ENCODE peak calls at places on chromosomes 12 and 14, in four cellular contexts. W, P, Y and D are unnamed samples.

GRCh38 chr14:62844546-62844945 is 200.7 kb downstream of the KCNH5 start:
- DNase-seq in W (no peak), P (no peak), Y (no peak), D (no peak)

GRCh38 chr14:29820785-29821184 is 106.9 kb downstream of the PRKD1 start:
- DNase-seq in W (no peak), P (no peak), Y (no peak), D (no peak)

GRCh38 chr14:52878946-52879345 is 71.9 kb downstream of the FERMT2 start:
- DNase-seq in W (no peak), P (no peak), Y (no peak), D (no peak)

GRCh38 chr12:62866451-62867082 is 68.4 kb downstream of the PPM1H start:
- DNase-seq in W (no peak), P (peak; percentile 32), Y (no peak), D (no peak)

GRCh38 chr12:2384533-2385328 is 331.9 kb downstream of the CACNA1C start:
- DNase-seq in W (no peak), P (peak; percentile 77), Y (no peak), D (no peak)

GRCh38 chr12:98127336-98127679 is 388.1 kb upstream of the TMPO start:
- DNase-seq in W (no peak), P (no peak), Y (no peak), D (no peak)

GRCh38 chr12:4881665-4882064 is 28.0 kb upstream of the KCNA1 start:
- DNase-seq in W (no peak), P (no peak), Y (no peak), D (no peak)

GRCh38 chr12:18752947-18753346 is 15.0 kb downstream of the CAPZA3 start:
- DNase-seq in W (no peak), P (no peak), Y (no peak), D (no peak)

GRCh38 chr14:33848706-33849454 is 102.0 kb downstream of the EGLN3 start:
- DNase-seq in W (peak; percentile 60), P (peak; percentile 88), Y (no peak), D (peak; percentile 47)

GRCh38 chr14:54786191-54786755 is 116.4 kb downstream of the GCH1 start:
- DNase-seq in W (no peak), P (no peak), Y (no peak), D (no peak)

GRCh38 chr14:87888136-87888999 is 104.6 kb downstream of the GALC start:
- DNase-seq in W (no peak), P (peak; percentile 12), Y (no peak), D (no peak)

GRCh38 chr12:28294300-28294699 is 104.0 kb downstream of the CCDC91 start:
- DNase-seq in W (no peak), P (no peak), Y (no peak), D (no peak)

GRCh38 chr12:64039285-64039871 is 182.7 kb downstream of the KICS2 start:
- DNase-seq in W (no peak), P (no peak), Y (no peak), D (no peak)

GRCh38 chr12:27463826-27464554 is 17.5 kb downstream of the SMCO2 start:
- DNase-seq in W (no peak), P (no peak), Y (no peak), D (no peak)

GRCh38 chr12:2011641-2012607 is 7.7 kb upstream of the DCP1B start:
- DNase-seq in W (no peak), P (no peak), Y (no peak), D (no peak)

GRCh38 chr12:52643233-52644077 is 8.6 kb downstream of the KRT2 start:
- DNase-seq in W (no peak), P (no peak), Y (no peak), D (no peak)

GRCh38 chr12:57603758-57604453 is 718 bp upstream of the DTX3 start:
- DNase-seq in W (no peak), P (peak; percentile 50), Y (no peak), D (no peak)

GRCh38 chr12:96177013-96177412 is 17.2 kb upstream of the ELK3 start:
- DNase-seq in W (no peak), P (no peak), Y (peak; percentile 19), D (no peak)

GRCh38 chr14:96039633-96040311 is 610 bp downstream of the C14orf132 start:
- DNase-seq in W (peak; percentile 58), P (peak; percentile 38), Y (peak; percentile 5), D (peak; percentile 54)

GRCh38 chr14:26370118-26370517 is 227.7 kb downstream of the NOVA1 start:
- DNase-seq in W (no peak), P (peak; percentile 58), Y (no peak), D (no peak)

GRCh38 chr12:121301876-121302275 is 5.4 kb upstream of the CAMKK2 start:
- DNase-seq in W (no peak), P (no peak), Y (no peak), D (no peak)

GRCh38 chr12:53844989-53845836 is 93.4 kb upstream of the HOXC13 start:
- DNase-seq in W (no peak), P (no peak), Y (no peak), D (no peak)

GRCh38 chr12:52524241-52524897 is 4.2 kb upstream of the KRT5 start:
- DNase-seq in W (no peak), P (no peak), Y (no peak), D (no peak)

GRCh38 chr12:116490481-116490880 is 68.7 kb upstream of the MAP1LC3B2 start:
- DNase-seq in W (no peak), P (no peak), Y (no peak), D (no peak)

GRCh38 chr14:72708708-72709475 is 185.0 kb downstream of the DPF3 start:
- DNase-seq in W (no peak), P (peak; percentile 45), Y (no peak), D (peak; percentile 69)

GRCh38 chr12:6828671-6829531 is 694 bp downstream of the P3H3 start:
- DNase-seq in W (no peak), P (peak; percentile 80), Y (peak; percentile 33), D (no peak)

GRCh38 chr14:99026471-99026870 is 245.5 kb downstream of the BCL11B start:
- DNase-seq in W (no peak), P (no peak), Y (no peak), D (no peak)

GRCh38 chr14:99029150-99029915 is 242.7 kb downstream of the BCL11B start:
- DNase-seq in W (no peak), P (no peak), Y (no peak), D (no peak)

GRCh38 chr14:99028521-99028920 is 243.5 kb downstream of the BCL11B start:
- DNase-seq in W (no peak), P (no peak), Y (no peak), D (no peak)

GRCh38 chr14:99029916-99030305 is 242.1 kb downstream of the BCL11B start:
- DNase-seq in W (no peak), P (no peak), Y (no peak), D (no peak)

DNA sequence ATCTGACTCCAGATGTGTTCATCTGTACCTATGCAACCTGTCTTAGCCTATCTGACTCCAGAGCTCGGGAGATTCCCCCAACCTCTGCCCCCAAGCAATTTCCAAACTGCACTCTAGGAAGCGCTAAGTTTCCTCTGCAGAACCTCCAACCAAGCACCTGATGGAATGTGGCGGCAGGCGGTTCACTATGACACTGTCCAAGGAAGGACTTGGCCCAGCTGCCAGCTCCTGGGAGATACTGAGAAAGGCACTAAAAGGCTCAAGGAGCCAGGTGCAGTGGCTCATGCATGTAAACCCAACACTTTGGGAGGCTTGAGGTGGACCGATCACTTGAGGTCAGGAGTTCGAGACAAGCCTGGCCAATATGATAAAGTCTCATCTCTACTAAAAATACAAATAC is 244.0 kb downstream of the BCL11B start:
- DNase-seq in W (no peak), P (no peak), Y (no peak), D (no peak)
- H3K27ac ChIP-seq in W (no peak overlapping the region), P (no peak overlapping the region), Y (no peak overlapping the region), D (no peak overlapping the region)

GRCh38 chr12:113422929-113423669 is 919 bp downstream of the SDSL start:
- DNase-seq in W (no peak), P (no peak), Y (no peak), D (no peak)

GRCh38 chr12:113425960-113426453 is 3.8 kb downstream of the SDSL start:
- DNase-seq in W (no peak), P (no peak), Y (no peak), D (no peak)

GRCh38 chr12:113420996-113421595 is 1.1 kb upstream of the SDSL start:
- DNase-seq in W (peak; percentile 81), P (peak; percentile 32), Y (no peak), D (no peak)

GRCh38 chr12:113424915-113425823 is 3.0 kb downstream of the SDSL start:
- DNase-seq in W (no peak), P (peak; percentile 53), Y (peak; percentile 49), D (peak; percentile 6)

GRCh38 chr12:113422030-113422900 is at the start of gene SDSL:
- DNase-seq in W (peak; percentile 85), P (peak; percentile 88), Y (no peak), D (peak; percentile 36)
- H3K27ac ChIP-seq in W (peak within 1 kb of the TSS; percentile 97), P (peak within 1 kb of the TSS; percentile 85), Y (no peak within 1 kb of the TSS), D (peak within 1 kb of the TSS; percentile 74)

DNA sequence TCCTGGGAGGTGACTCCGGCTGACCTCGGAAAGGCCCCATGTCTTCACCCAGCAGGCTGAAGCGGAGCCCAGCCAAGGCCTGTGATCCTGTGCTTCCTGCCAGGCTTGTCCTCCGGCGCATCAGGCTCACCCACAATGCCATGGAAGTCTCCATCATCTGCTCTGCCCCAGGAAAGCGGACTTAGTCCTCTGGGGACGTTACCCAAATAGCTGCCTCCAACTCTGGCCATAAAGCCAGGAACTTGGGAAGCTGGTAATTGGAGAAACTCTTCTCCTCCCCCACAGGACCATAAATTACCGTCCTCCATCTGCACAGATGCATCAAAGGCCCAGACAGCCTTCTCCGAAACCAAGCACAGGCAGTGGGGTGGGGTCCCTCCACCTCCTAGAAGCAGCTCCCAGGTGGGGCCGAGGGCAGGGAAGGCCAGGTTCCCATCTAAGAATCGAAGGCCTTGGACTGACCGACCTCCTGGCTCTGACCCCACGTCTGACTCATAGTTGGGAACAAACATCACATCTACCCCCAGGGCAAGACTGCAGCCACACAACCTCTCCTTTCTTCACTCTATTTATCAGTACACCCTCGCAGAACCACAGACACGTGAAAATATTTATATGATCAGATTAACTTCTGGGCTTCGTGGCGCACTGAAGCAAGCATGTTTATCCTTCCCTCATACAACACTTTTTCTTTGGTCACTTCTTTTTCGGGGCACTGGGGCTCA is 56.4 kb downstream of the PITPNM2 start:
- DNase-seq in W (no peak), P (peak; percentile 22), Y (no peak), D (no peak)
- H3K27ac ChIP-seq in W (no peak overlapping the region), P (peak overlapping the region; percentile 25), Y (no peak overlapping the region), D (no peak overlapping the region)

GRCh38 chr12:103848917-103849491 is 8.0 kb upstream of the NT5DC3 start:
- DNase-seq in W (no peak), P (no peak), Y (no peak), D (no peak)
- H3K27ac ChIP-seq in W (no peak overlapping the region), P (no peak overlapping the region), Y (no peak overlapping the region), D (no peak overlapping the region)

GRCh38 chr14:37598085-37598972 is 2.9 kb downstream of the TTC6 start:
- DNase-seq in W (no peak), P (peak; percentile 59), Y (no peak), D (no peak)
- H3K27ac ChIP-seq in W (no peak overlapping the region), P (peak overlapping the region; percentile 95), Y (no peak overlapping the region), D (no peak overlapping the region)

GRCh38 chr12:49671051-49671765 is 36.0 kb downstream of the FMNL3 start:
- DNase-seq in W (no peak), P (no peak), Y (peak; percentile 58), D (no peak)
- H3K27ac ChIP-seq in W (no peak overlapping the region), P (no peak overlapping the region), Y (peak overlapping the region; percentile 93), D (peak overlapping the region; percentile 98)